ENCODE peak calls at places on chromosome 2, in nine cellular contexts. P is left lung, A is A549, Y is sigmoid colon, V is HCT116, M is GM12878, T is left ventricle myocardium inferior, S is astrocyte, B is psoas muscle. G is an unnamed sample. For H3K4me1, the result is how much of the 10 kb centered on the place peaks cover.

GRCh38 chr2:207479198-207479785 is 50.5 kb upstream of the CREB1 start:
- DNase-seq in P (no peak), A (no peak), Y (no peak), V (no peak), M (no peak), T (no peak), S (peak), B (no peak), G (no peak)

GRCh38 chr2:48883661-48884060 is 128.1 kb upstream of the LHCGR start:
- DNase-seq in P (no peak), A (no peak), Y (no peak), V (no peak), M (no peak), T (no peak), S (peak), B (no peak), G (no peak)

GRCh38 chr2:42808301-42808700 is 15.9 kb upstream of the HAAO start:
- DNase-seq in P (no peak), A (no peak), Y (no peak), V (no peak), M (no peak), T (no peak), S (no peak), B (no peak), G (no peak)

GRCh38 chr2:38971377-38971776 is 81.7 kb downstream of the ARHGEF33 start:
- DNase-seq in P (no peak), A (no peak), Y (no peak), V (no peak), M (no peak), T (no peak), S (no peak), B (no peak), G (no peak)

GRCh38 chr2:45691600-45691999 is 40.1 kb downstream of the PRKCE start:
- DNase-seq in P (no peak), A (no peak), Y (no peak), V (no peak), M (no peak), T (no peak), S (no peak), B (no peak), G (no peak)

GRCh38 chr2:236642584-236643291 is 73.1 kb downstream of the ACKR3 start:
- DNase-seq in P (no peak), A (peak), Y (peak), V (no peak), M (no peak), T (peak), S (peak), B (peak), G (no peak)

GRCh38 chr2:76008001-76008702 is 297.4 kb upstream of the GCFC2 start:
- DNase-seq in P (no peak), A (no peak), Y (no peak), V (no peak), M (peak), T (no peak), S (no peak), B (no peak), G (no peak)

GRCh38 chr2:216315817-216316603 is 56.3 kb downstream of the MARCHF4 start:
- DNase-seq in P (no peak), A (peak), Y (no peak), V (peak), M (no peak), T (no peak), S (peak), B (no peak), G (no peak)

GRCh38 chr2:231464576-231465540 is 574 bp upstream of the NCL start:
- DNase-seq in P (peak), A (no peak), Y (no peak), V (peak), M (no peak), T (peak), S (no peak), B (peak), G (peak)

GRCh38 chr2:235577404-235578330 is 83.8 kb downstream of the AGAP1 start:
- DNase-seq in P (no peak), A (no peak), Y (peak), V (no peak), M (no peak), T (peak), S (peak), B (no peak), G (no peak)

GRCh38 chr2:112765251-112765650 is 842 bp upstream of the CKAP2L start:
- DNase-seq in P (no peak), A (no peak), Y (no peak), V (no peak), M (no peak), T (no peak), S (no peak), B (no peak), G (no peak)

GRCh38 chr2:236369606-236370005 is 105.4 kb upstream of the ASB18 start:
- DNase-seq in P (peak), A (no peak), Y (no peak), V (no peak), M (no peak), T (peak), S (peak), B (no peak), G (no peak)

GRCh38 chr2:241763551-241764271 is 12.9 kb upstream of the GAL3ST2 start:
- DNase-seq in P (no peak), A (no peak), Y (peak), V (no peak), M (no peak), T (no peak), S (no peak), B (no peak), G (no peak)

GRCh38 chr2:108119492-108119891 is 120.3 kb upstream of the SULT1C3 start:
- DNase-seq in P (no peak), A (no peak), Y (no peak), V (no peak), M (no peak), T (no peak), S (no peak), B (no peak), G (no peak)

GRCh38 chr2:152826880-152827279 is 108.5 kb downstream of the ARL6IP6 start:
- DNase-seq in P (no peak), A (peak), Y (no peak), V (no peak), M (no peak), T (no peak), S (peak), B (no peak), G (no peak)

GRCh38 chr2:218465987-218466633 is 47.2 kb downstream of the VIL1 start:
- DNase-seq in P (no peak), A (peak), Y (no peak), V (no peak), M (no peak), T (no peak), S (peak), B (no peak), G (no peak)

GRCh38 chr2:199282309-199282708 is 175.4 kb downstream of the SATB2 start:
- DNase-seq in P (no peak), A (no peak), Y (no peak), V (no peak), M (no peak), T (no peak), S (no peak), B (no peak), G (no peak)

GRCh38 chr2:197915548-197916265 is 111.3 kb downstream of the PLCL1 start:
- DNase-seq in P (no peak), A (no peak), Y (no peak), V (no peak), M (no peak), T (no peak), S (peak), B (no peak), G (no peak)

GRCh38 chr2:145194671-145195070 is 674.8 kb upstream of the ZEB2 start:
- DNase-seq in P (no peak), A (no peak), Y (no peak), V (no peak), M (no peak), T (no peak), S (no peak), B (no peak), G (no peak)

GRCh38 chr2:157498501-157498900 is 54.6 kb upstream of the CYTIP start:
- DNase-seq in P (no peak), A (no peak), Y (no peak), V (no peak), M (no peak), T (no peak), S (no peak), B (no peak), G (no peak)

GRCh38 chr2:140502951-140503630 is 1627.7 kb downstream of the LRP1B start:
- DNase-seq in P (no peak), A (no peak), Y (no peak), V (no peak), M (no peak), T (no peak), S (peak), B (no peak), G (no peak)

GRCh38 chr2:106536490-106536889 is 49.3 kb downstream of the CD8B2 start:
- DNase-seq in P (no peak), A (no peak), Y (no peak), V (no peak), M (no peak), T (no peak), S (no peak), B (no peak), G (no peak)

GRCh38 chr2:235707411-235708096 is 213.7 kb downstream of the AGAP1 start:
- DNase-seq in P (no peak), A (no peak), Y (peak), V (no peak), M (no peak), T (no peak), S (no peak), B (no peak), G (no peak)

GRCh38 chr2:16069663-16069932 is 129.2 kb downstream of the MYCN start:
- DNase-seq in P (no peak), A (no peak), Y (no peak), V (no peak), M (no peak), T (no peak), S (no peak), B (no peak), G (no peak)

GRCh38 chr2:234422895-234423505 is 73.9 kb downstream of the ARL4C start:
- DNase-seq in P (no peak), A (peak), Y (no peak), V (no peak), M (no peak), T (no peak), S (no peak), B (no peak), G (no peak)

GRCh38 chr2:24489942-24490673 is 946 bp upstream of the NCOA1 start:
- DNase-seq in P (no peak), A (peak), Y (peak), V (no peak), M (no peak), T (no peak), S (peak), B (no peak), G (no peak)

GRCh38 chr2:217585362-217585761 is 417.4 kb downstream of the TNS1 start:
- DNase-seq in P (no peak), A (no peak), Y (peak), V (no peak), M (no peak), T (no peak), S (no peak), B (no peak), G (no peak)

GRCh38 chr2:236503100-236503499 is 66.5 kb upstream of the ACKR3 start:
- DNase-seq in P (no peak), A (peak), Y (no peak), V (no peak), M (no peak), T (no peak), S (no peak), B (no peak), G (no peak)

GRCh38 chr2:111168528-111168929 is 47.8 kb downstream of the BCL2L11 start:
- DNase-seq in P (no peak), A (peak), Y (no peak), V (peak), M (peak), T (peak), S (peak), B (peak), G (no peak)

GRCh38 chr2:123086613-123087012 is 938.5 kb upstream of the CNTNAP5 start:
- DNase-seq in P (no peak), A (no peak), Y (no peak), V (no peak), M (no peak), T (no peak), S (no peak), B (no peak), G (no peak)

GRCh38 chr2:223488814-223489213 is 113.3 kb downstream of the SCG2 start:
- DNase-seq in P (no peak), A (peak), Y (no peak), V (no peak), M (no peak), T (no peak), S (peak), B (no peak), G (no peak)

GRCh38 chr2:23484767-23485166 is 99.8 kb downstream of the KLHL29 start:
- DNase-seq in P (no peak), A (no peak), Y (no peak), V (no peak), M (no peak), T (no peak), S (no peak), B (no peak), G (no peak)

GRCh38 chr2:100237770-100238169 is 84.5 kb downstream of the LONRF2 start:
- DNase-seq in P (no peak), A (no peak), Y (no peak), V (no peak), M (no peak), T (no peak), S (no peak), B (no peak), G (no peak)

GRCh38 chr2:8441986-8442385 is 239.9 kb upstream of the ID2 start:
- DNase-seq in P (no peak), A (no peak), Y (peak), V (no peak), M (no peak), T (no peak), S (no peak), B (no peak), G (no peak)

GRCh38 chr2:71460595-71461303 is 7.4 kb downstream of the DYSF start:
- DNase-seq in P (no peak), A (peak), Y (no peak), V (peak), M (no peak), T (no peak), S (no peak), B (peak), G (no peak)

GRCh38 chr2:15816226-15816625 is 124.1 kb upstream of the MYCN start:
- DNase-seq in P (no peak), A (no peak), Y (no peak), V (no peak), M (no peak), T (no peak), S (no peak), B (no peak), G (no peak)

GRCh38 chr2:39875182-39875913 is 96.3 kb upstream of the THUMPD2 start:
- DNase-seq in P (no peak), A (peak), Y (peak), V (no peak), M (no peak), T (peak), S (peak), B (no peak), G (no peak)

GRCh38 chr2:1824202-1824905 is 80.0 kb upstream of the PXDN start:
- DNase-seq in P (no peak), A (no peak), Y (peak), V (no peak), M (no peak), T (no peak), S (no peak), B (peak), G (no peak)

GRCh38 chr2:1823187-1824169 is 79.2 kb upstream of the PXDN start:
- DNase-seq in P (no peak), A (no peak), Y (no peak), V (no peak), M (no peak), T (no peak), S (no peak), B (peak), G (no peak)

GRCh38 chr2:1827686-1828085 is 83.4 kb upstream of the PXDN start:
- DNase-seq in P (no peak), A (no peak), Y (no peak), V (no peak), M (no peak), T (no peak), S (no peak), B (no peak), G (no peak)

GRCh38 chr2:1825046-1825445 is 80.7 kb upstream of the PXDN start:
- DNase-seq in P (no peak), A (no peak), Y (no peak), V (no peak), M (no peak), T (no peak), S (no peak), B (peak), G (no peak)

GRCh38 chr2:1826188-1826905 is 82.0 kb upstream of the PXDN start:
- DNase-seq in P (no peak), A (no peak), Y (no peak), V (no peak), M (no peak), T (no peak), S (no peak), B (peak), G (no peak)
- H3K4me1 ChIP-seq in P (under half), A (under half), Y (under half), V (under half), M (under half), T (under half), S (under half), B (under half), G (under half)

GRCh38 chr2:98379311-98380202 is 33.3 kb downstream of the CNGA3 start:
- DNase-seq in P (no peak), A (no peak), Y (no peak), V (no peak), M (no peak), T (no peak), S (peak), B (no peak), G (no peak)
- H3K27ac ChIP-seq in P (no peak), A (no peak), Y (no peak), V (no peak), M (no peak), T (peak), S (no peak), B (no peak), G (no peak)

DNA sequence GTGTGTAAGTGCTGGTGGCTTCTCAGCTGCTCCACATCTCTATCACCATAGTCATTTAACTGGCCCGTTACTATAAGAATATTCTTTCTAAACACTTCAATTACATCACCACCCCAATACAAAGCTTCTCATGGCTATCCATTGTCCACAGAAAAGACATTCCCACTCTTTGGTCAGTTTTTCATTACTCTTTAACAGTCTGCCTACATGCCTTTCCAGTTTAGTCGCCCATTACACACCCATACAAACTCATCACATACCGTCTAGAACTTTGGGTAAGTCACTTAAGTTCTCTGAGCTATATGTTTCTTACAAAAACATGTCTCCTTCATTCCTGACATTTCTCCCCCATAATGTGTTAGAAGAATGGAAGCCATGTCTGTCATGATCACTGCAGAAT is 108.1 kb upstream of the STK17B start:
- DNase-seq in P (no peak), A (no peak), Y (no peak), V (no peak), M (no peak), T (no peak), S (peak), B (no peak), G (no peak)
- H3K4me1 ChIP-seq in P (under half), A (under half), Y (under half), V (under half), M (under half), T (under half), S (under half), B (under half), G (under half)

GRCh38 chr2:161134547-161135518 is 25.4 kb upstream of the TANK start:
- DNase-seq in P (no peak), A (peak), Y (no peak), V (peak), M (no peak), T (peak), S (peak), B (no peak), G (no peak)
- H3K27ac ChIP-seq in P (no peak), A (peak), Y (no peak), V (peak), M (no peak), T (peak), S (no peak), B (no peak), G (no peak)

GRCh38 chr2:65075605-65076344 is 19.6 kb downstream of the CEP68 start:
- DNase-seq in P (no peak), A (no peak), Y (no peak), V (no peak), M (no peak), T (peak), S (no peak), B (no peak), G (no peak)

GRCh38 chr2:65077898-65078297 is 21.7 kb downstream of the CEP68 start:
- DNase-seq in P (no peak), A (no peak), Y (no peak), V (no peak), M (no peak), T (no peak), S (no peak), B (no peak), G (no peak)

GRCh38 chr2:65076345-65076710 is 20.1 kb downstream of the CEP68 start:
- DNase-seq in P (no peak), A (no peak), Y (no peak), V (no peak), M (no peak), T (no peak), S (peak), B (no peak), G (no peak)

GRCh38 chr2:65073879-65074565 is 17.8 kb downstream of the CEP68 start:
- DNase-seq in P (no peak), A (no peak), Y (no peak), V (no peak), M (no peak), T (no peak), S (no peak), B (no peak), G (no peak)

DNA sequence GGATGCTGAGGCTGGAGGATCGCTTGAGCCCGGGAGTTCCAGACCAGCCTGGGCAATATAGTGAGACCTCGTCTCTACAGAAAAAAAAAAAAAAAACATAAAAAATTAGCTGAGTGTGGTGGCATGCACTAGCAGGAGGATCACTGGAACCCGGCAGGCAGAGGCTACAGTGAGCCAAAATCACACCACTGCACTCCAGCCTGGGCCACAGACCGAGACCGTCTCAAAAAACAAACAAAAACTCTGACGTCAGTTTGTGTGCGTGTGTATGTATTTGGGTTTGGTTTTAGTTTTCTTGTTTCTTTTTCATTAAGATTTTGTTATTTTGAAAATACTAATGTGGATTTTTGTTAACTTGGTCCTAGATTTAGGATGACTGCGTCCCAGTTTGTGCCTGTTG is 19.0 kb downstream of the CEP68 start:
- DNase-seq in P (no peak), A (no peak), Y (no peak), V (no peak), M (no peak), T (no peak), S (no peak), B (no peak), G (no peak)
- H3K4me1 ChIP-seq in P (under half), A (under half), Y (under half), V (under half), M (under half), T (half or more), S (under half), B (half or more), G (half or more)